ENCODE peak calls at places on chromosome 9, in four cellular contexts. C is neural progenitor cell, Q is PC-3, K is hepatocyte. I is an unnamed sample.

GRCh38 chr9:124272118-124272517 is 14.4 kb downstream of the NEK6 start:
- DNase-seq in C (peak; percentile 39), Q (no peak), K (no peak), I (no peak)

GRCh38 chr9:115121140-115121710 is 3.3 kb upstream of the TNC start:
- DNase-seq in C (no peak), Q (peak; percentile 85), K (no peak), I (no peak)

GRCh38 chr9:128456613-128457061 is 831 bp downstream of the ODF2 start:
- DNase-seq in C (peak; percentile 87), Q (peak; percentile 59), K (peak; percentile 81), I (peak; percentile 89)

GRCh38 chr9:2623046-2623865 is 1.7 kb downstream of the VLDLR start:
- DNase-seq in C (peak; percentile 71), Q (no peak), K (peak; percentile 67), I (no peak)

GRCh38 chr9:130343445-130343918 is 77.9 kb downstream of the HMCN2 start:
- DNase-seq in C (peak; percentile 75), Q (no peak), K (no peak), I (peak; percentile 71)

GRCh38 chr9:6645153-6646027 is at the start of gene GLDC:
- DNase-seq in C (peak; percentile 96), Q (peak; percentile 87), K (peak; percentile 84), I (no peak)

GRCh38 chr9:112249277-112249676 is 74.2 kb upstream of the SUSD1 start:
- DNase-seq in C (no peak), Q (peak; percentile 62), K (no peak), I (no peak)

GRCh38 chr9:93062364-93062763 is 3.9 kb downstream of the SUSD3 start:
- DNase-seq in C (no peak), Q (no peak), K (no peak), I (no peak)

GRCh38 chr9:81391457-81391825 is 297.9 kb downstream of the TLE1 start:
- DNase-seq in C (no peak), Q (peak; percentile 40), K (no peak), I (no peak)

GRCh38 chr9:6153425-6153824 is 62.2 kb upstream of the IL33 start:
- DNase-seq in C (no peak), Q (peak; percentile 80), K (no peak), I (no peak)

GRCh38 chr9:124493794-124494479 is 13.3 kb downstream of the NR5A1 start:
- DNase-seq in C (no peak), Q (no peak), K (no peak), I (no peak)

GRCh38 chr9:124752967-124753366 is 18.1 kb downstream of the NR6A1 start:
- DNase-seq in C (no peak), Q (peak; percentile 23), K (no peak), I (no peak)

GRCh38 chr9:123401879-123402513 is 46.0 kb downstream of the CRB2 start:
- DNase-seq in C (peak; percentile 73), Q (peak; percentile 49), K (peak; percentile 66), I (peak; percentile 80)

GRCh38 chr9:81031422-81032029 is 657.8 kb downstream of the TLE1 start:
- DNase-seq in C (no peak), Q (no peak), K (peak; percentile 8), I (no peak)

GRCh38 chr9:120610975-120611689 is 31.2 kb upstream of the CDK5RAP2 start:
- DNase-seq in C (no peak), Q (peak; percentile 21), K (no peak), I (no peak)

GRCh38 chr9:8826281-8826680 is 1026.7 kb upstream of the DMAC1 start:
- DNase-seq in C (no peak), Q (no peak), K (no peak), I (no peak)

DNA sequence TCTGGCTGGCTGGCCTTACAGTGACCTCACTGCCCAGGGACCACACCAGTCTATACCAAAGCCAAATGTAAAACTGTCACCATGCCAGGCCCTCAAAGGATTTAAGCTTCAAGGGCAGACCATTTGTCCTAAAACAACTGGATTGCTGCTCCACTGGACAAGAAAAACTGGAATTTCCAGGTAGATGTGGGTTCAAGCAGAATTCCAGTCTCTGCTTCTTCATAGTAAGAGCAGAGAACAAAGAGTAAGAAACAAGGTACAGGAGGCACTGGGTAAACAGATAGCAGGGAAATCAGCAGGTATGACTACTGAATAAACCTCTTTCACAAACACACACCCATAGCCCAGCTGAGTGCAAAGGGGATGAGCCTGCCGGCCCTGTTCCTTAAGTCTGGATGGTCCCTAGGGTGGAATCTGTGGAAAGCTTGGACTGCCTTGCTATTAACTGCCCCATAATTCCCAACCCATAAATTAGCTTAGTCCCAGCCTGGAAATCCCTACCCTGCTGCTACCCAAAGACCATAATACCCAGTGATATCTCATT is 5.5 kb downstream of the B4GALT1 start:
- DNase-seq in C (no peak), Q (peak; percentile 89), K (peak; percentile 53), I (no peak)
- H3K4me1 ChIP-seq in C (peaks cover 36% of the 10 kb centered on the region), Q (peaks cover 82% of the 10 kb centered on the region), K (peaks cover 80% of the 10 kb centered on the region), I (peaks cover 45% of the 10 kb centered on the region)

GRCh38 chr9:133352635-133353340 is 3.5 kb downstream of the SURF1 start:
- DNase-seq in C (no peak), Q (no peak), K (no peak), I (peak; percentile 62)

GRCh38 chr9:133355881-133356357 is 368 bp downstream of the SURF1 start:
- DNase-seq in C (no peak), Q (no peak), K (no peak), I (peak; percentile 55)

GRCh38 chr9:133353548-133353947 is 2.7 kb downstream of the SURF1 start:
- DNase-seq in C (no peak), Q (no peak), K (no peak), I (peak; percentile 67)

GRCh38 chr9:133356391-133357091 is at the start of the genes SURF1 and SURF2:
- DNase-seq in C (peak; percentile 95), Q (peak; percentile 74), K (peak; percentile 96), I (peak; percentile 96)

GRCh38 chr9:133354766-133355165 is 1.5 kb downstream of the SURF1 start:
- DNase-seq in C (no peak), Q (no peak), K (no peak), I (no peak)
- H3K4me2 ChIP-seq in C (peak overlapping the region; percentile 77), Q (peak overlapping the region; percentile 80), K (peak overlapping the region; percentile 97), I (peak overlapping the region; percentile 90)

DNA sequence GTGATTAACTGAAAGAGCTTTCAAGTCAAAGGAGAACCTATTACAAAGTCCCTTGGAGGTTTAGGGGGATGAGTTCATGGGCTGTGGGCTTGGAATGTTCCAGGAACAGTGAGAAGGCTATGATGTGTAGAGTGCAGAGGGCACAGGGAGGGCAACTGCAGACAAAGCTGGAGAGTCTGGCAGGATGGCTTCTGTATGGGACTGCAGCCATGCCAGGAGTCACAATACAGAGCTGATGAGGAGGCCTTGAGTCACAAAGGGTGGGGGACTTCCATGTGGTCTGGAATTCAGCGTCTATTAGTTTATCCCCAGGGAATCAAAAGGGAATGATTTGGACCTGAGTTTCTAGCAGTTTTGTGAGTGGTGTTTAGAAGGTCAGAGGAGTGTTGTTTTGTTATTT is 14.4 kb upstream of the TEK start:
- DNase-seq in C (no peak), Q (peak; percentile 80), K (no peak), I (no peak)
- H3K4me3 ChIP-seq in C (no peak overlapping the region), Q (no peak overlapping the region), K (no peak overlapping the region), I (no peak overlapping the region)

GRCh38 chr9:137294684-137295312 is 7.3 kb downstream of the NRARP start:
- DNase-seq in C (peak; percentile 44), Q (peak; percentile 8), K (peak; percentile 56), I (no peak)
- H3K4me1 ChIP-seq in C (peaks cover 28% of the 10 kb centered on the region), Q (peaks cover 7% of the 10 kb centered on the region), K (peaks cover 48% of the 10 kb centered on the region), I (peaks cover 21% of the 10 kb centered on the region)

GRCh38 chr9:18906656-18907395 is 126.2 kb downstream of the SAXO1 start:
- DNase-seq in C (no peak), Q (peak; percentile 45), K (peak; percentile 35), I (peak; percentile 61)

GRCh38 chr9:18905883-18906649 is 126.9 kb downstream of the SAXO1 start:
- DNase-seq in C (no peak), Q (no peak), K (no peak), I (no peak)

GRCh38 chr9:18910435-18910834 is 122.6 kb downstream of the SAXO1 start:
- DNase-seq in C (no peak), Q (no peak), K (no peak), I (no peak)

GRCh38 chr9:18909140-18910018 is 123.6 kb downstream of the SAXO1 start:
- DNase-seq in C (no peak), Q (no peak), K (no peak), I (no peak)

DNA sequence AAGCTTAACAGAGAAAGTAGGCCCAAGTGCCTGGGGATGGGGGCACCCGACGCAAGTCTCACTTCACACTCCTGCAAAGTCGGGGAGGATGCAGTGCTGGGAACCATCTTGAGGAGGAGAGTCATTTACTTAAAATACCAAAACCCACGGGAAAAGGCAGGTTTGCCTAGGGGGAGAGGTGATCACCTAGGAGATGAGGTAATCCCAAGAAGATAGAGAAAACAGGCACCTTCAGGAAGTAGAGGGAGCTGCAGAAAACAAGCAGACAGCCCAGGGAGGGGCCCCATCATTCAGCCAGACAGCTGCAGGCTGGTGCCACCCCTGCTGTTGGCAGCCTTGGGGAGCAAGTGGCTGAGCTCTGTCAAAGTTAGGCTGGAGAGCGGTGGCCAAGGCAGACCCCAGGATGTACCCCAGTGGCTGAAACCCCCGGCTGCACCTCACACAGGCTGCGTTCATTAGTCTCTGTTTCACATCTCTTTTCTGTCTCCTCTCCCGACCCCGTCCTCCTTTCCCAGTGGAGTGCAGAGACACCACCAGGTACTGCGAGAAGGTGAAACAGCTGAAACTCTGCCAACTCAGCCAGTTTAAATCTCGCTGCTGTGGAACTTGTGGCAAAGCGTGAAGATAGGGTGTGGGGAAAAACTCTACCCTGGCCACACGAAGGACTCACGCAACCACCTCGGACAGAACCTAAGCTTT is 124.9 kb downstream of the SAXO1 start:
- DNase-seq in C (no peak), Q (no peak), K (no peak), I (no peak)
- H3K4me2 ChIP-seq in C (no peak overlapping the region), Q (no peak overlapping the region), K (no peak overlapping the region), I (no peak overlapping the region)

DNA sequence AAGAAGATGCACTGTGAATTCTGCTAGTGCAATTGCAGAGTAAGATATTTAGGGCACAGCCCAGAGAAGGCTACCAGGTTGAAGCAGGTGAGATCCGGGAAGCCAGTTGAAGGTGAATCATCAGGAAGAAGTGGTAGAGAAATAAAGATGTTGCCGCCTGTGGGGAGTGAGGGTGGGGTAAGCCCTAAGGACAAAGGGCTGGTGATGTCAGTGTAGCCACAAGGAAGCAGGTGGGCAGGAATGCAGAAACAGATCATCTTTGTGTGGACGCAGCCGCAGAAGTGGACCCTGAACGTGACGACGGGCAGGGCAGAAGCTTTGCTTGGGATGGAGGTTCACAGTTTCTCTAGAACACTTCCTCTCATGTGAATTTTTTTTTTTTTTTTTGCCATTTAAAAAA is 164.2 kb downstream of the ACTL7B start:
- DNase-seq in C (no peak), Q (peak; percentile 76), K (peak; percentile 77), I (no peak)
- H3K4me3 ChIP-seq in C (no peak overlapping the region), Q (no peak overlapping the region), K (no peak overlapping the region), I (no peak overlapping the region)

DNA sequence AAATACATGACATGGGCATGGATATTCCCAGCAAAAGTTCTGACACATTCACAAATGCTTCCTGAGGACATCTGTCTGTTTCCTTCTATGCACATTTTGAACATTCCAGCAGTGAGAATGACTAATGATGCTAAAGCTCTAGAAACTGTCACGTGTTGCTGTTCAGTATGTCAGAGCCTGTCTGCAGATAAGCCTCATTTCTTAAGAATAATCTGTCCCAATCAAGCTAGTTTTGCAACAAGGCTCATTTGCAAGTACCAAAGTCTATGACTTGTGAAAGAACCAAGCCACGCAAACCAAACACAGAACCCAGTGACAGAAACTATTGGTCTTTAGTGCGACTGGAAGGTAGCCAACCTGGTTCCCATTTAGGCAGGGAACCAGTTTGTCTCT is 178.5 kb downstream of the C9orf152 start:
- DNase-seq in C (no peak), Q (peak; percentile 46), K (peak; percentile 78), I (no peak)
- H3K4me1 ChIP-seq in C (peaks cover 38% of the 10 kb centered on the region), Q (peaks cover 24% of the 10 kb centered on the region), K (peaks cover 8% of the 10 kb centered on the region), I (no peaks in the 10 kb centered on the region)

GRCh38 chr9:89471390-89471789 is 26.5 kb downstream of the SEMA4D start:
- DNase-seq in C (no peak), Q (no peak), K (no peak), I (no peak)
- H3K4me2 ChIP-seq in C (no peak overlapping the region), Q (no peak overlapping the region), K (no peak overlapping the region), I (no peak overlapping the region)

GRCh38 chr9:16191691-16192402 is 639.0 kb downstream of the CCDC171 start:
- DNase-seq in C (peak; percentile 88), Q (peak; percentile 74), K (peak; percentile 90), I (peak; percentile 80)
- H3K4me3 ChIP-seq in C (no peak overlapping the region), Q (no peak overlapping the region), K (no peak overlapping the region), I (no peak overlapping the region)